ENCODE peak calls at places on chromosome 20, in eight cellular contexts. P is NAMALWA; C is ureter; S is pons; M is stimulated activated CD4-positive, alpha-beta T cell treated with anti-CD3 and anti-CD28 coated beads, Interleukin-4, amount 100 ng/mL, for 48 hours; T is stimulated activated CD8-positive, alpha-beta memory T cell treated with anti-CD3 and anti-CD28 coated beads, Interleukin-7, amount 100 ng/mL, for 24 hours; O is memory B cell; K is head of caudate nucleus. W is an unnamed sample.

GRCh38 chr20:49380245-49380875 is 102.1 kb downstream of the KCNB1 start:
- DNase-seq in C (no peak), P (no peak), S (no peak), O (no peak), M (no peak), T (no peak), K (no peak), W (no peak)

GRCh38 chr20:64232794-64233193 is 22.8 kb upstream of the PCMTD2 start:
- DNase-seq in T (no peak), M (no peak), O (no peak), C (no peak), K (peak; percentile 45), S (peak; percentile 63), P (peak; percentile 28), W (no peak)

GRCh38 chr20:25532015-25532751 is 53.1 kb downstream of the NINL start:
- DNase-seq in T (no peak), P (no peak), C (no peak), M (no peak), O (no peak), S (peak; percentile 64), K (peak; percentile 67), W (no peak)

GRCh38 chr20:19644085-19644484 is 114.0 kb upstream of the RIN2 start:
- DNase-seq in S (no peak), O (no peak), C (no peak), M (no peak), T (no peak), K (no peak), P (no peak), W (no peak)

GRCh38 chr20:56361888-56362287 is 3.1 kb downstream of the FAM210B start:
- DNase-seq in M (no peak), K (no peak), C (no peak), P (no peak), O (no peak), T (no peak), S (no peak), W (no peak)

GRCh38 chr20:403582-403957 is 4.5 kb upstream of the RBCK1 start:
- DNase-seq in M (no peak), T (no peak), P (no peak), O (no peak), S (no peak), K (no peak), C (no peak), W (no peak)

GRCh38 chr20:33602826-33603590 is 59.1 kb upstream of the C20orf144 start:
- DNase-seq in O (no peak), S (no peak), M (no peak), T (no peak), C (no peak), P (peak; percentile 43), K (no peak), W (no peak)

GRCh38 chr20:38751360-38751976 is 3.2 kb downstream of the ACTR5 start:
- DNase-seq in P (peak; percentile 65), T (no peak), S (no peak), C (no peak), M (no peak), O (peak; percentile 28), K (peak; percentile 48), W (no peak)

GRCh38 chr20:63083831-63084562 is 77.2 kb upstream of the BHLHE23 start:
- DNase-seq in C (no peak), P (no peak), K (no peak), O (no peak), M (no peak), S (no peak), T (no peak), W (no peak)

GRCh38 chr20:4195499-4195898 is 180.1 kb upstream of the RNF24 start:
- DNase-seq in S (peak; percentile 18), M (no peak), C (no peak), K (peak; percentile 52), O (no peak), P (no peak), T (no peak), W (no peak)

GRCh38 chr20:40511478-40511877 is 177.6 kb downstream of the MAFB start:
- DNase-seq in K (no peak), T (no peak), M (no peak), S (no peak), P (no peak), O (no peak), C (no peak), W (no peak)

W was measured in activated B cell treated with CpG ODN at 0.5 μM for 24 hours.